ENCODE peak calls at places on chromosomes 1 and 21, in four cellular contexts. One of them, this sample, is unnamed.

GRCh38 chr1:165075725-165076370 is 280.7 kb downstream of the LMX1A start:
- DNase-seq in fibroblast of mammary gland: peak
- DNase-seq in type B pancreatic cell: no peak
- DNase-seq in HEK293T: peak
- DNase-seq in this sample: peak

GRCh38 chr1:198523183-198523942 is 17.1 kb downstream of the ATP6V1G3 start:
- DNase-seq in fibroblast of mammary gland: no peak
- DNase-seq in type B pancreatic cell: no peak
- DNase-seq in HEK293T: no peak
- DNase-seq in this sample: no peak

GRCh38 chr1:178649582-178650350 is 75.3 kb upstream of the RALGPS2 start:
- DNase-seq in fibroblast of mammary gland: no peak
- DNase-seq in type B pancreatic cell: no peak
- DNase-seq in HEK293T: no peak
- DNase-seq in this sample: no peak

GRCh38 chr1:206944703-206945102 is 1.6 kb downstream of the PIGR start:
- DNase-seq in fibroblast of mammary gland: no peak
- DNase-seq in type B pancreatic cell: no peak
- DNase-seq in HEK293T: no peak
- DNase-seq in this sample: no peak

GRCh38 chr1:43774359-43774758 is 67.0 kb downstream of the ST3GAL3 start:
- DNase-seq in fibroblast of mammary gland: peak
- DNase-seq in type B pancreatic cell: no peak
- DNase-seq in HEK293T: no peak
- DNase-seq in this sample: peak

GRCh38 chr1:192485692-192486436 is 89.7 kb upstream of the RGS1 start:
- DNase-seq in fibroblast of mammary gland: peak
- DNase-seq in type B pancreatic cell: no peak
- DNase-seq in HEK293T: no peak
- DNase-seq in this sample: peak

GRCh38 chr1:161676958-161677689 is 14.2 kb downstream of the FCGR2B start:
- DNase-seq in fibroblast of mammary gland: no peak
- DNase-seq in type B pancreatic cell: no peak
- DNase-seq in HEK293T: peak
- DNase-seq in this sample: no peak

GRCh38 chr1:108831225-108831624 is 25.7 kb downstream of the AKNAD1 start:
- DNase-seq in fibroblast of mammary gland: peak
- DNase-seq in type B pancreatic cell: no peak
- DNase-seq in HEK293T: no peak
- DNase-seq in this sample: peak

GRCh38 chr1:88650676-88651418 is 33.2 kb upstream of the PKN2 start:
- DNase-seq in fibroblast of mammary gland: peak
- DNase-seq in type B pancreatic cell: no peak
- DNase-seq in HEK293T: no peak
- DNase-seq in this sample: peak

GRCh38 chr1:86942034-86942433 is 27.6 kb downstream of the HS2ST1 start:
- DNase-seq in fibroblast of mammary gland: no peak
- DNase-seq in type B pancreatic cell: no peak
- DNase-seq in HEK293T: no peak
- DNase-seq in this sample: no peak

GRCh38 chr1:187718527-187718926 is 889.8 kb downstream of the PLA2G4A start:
- DNase-seq in fibroblast of mammary gland: no peak
- DNase-seq in type B pancreatic cell: no peak
- DNase-seq in HEK293T: no peak
- DNase-seq in this sample: no peak

GRCh38 chr1:85604598-85604997 is 24.0 kb downstream of the CCN1 start:
- DNase-seq in fibroblast of mammary gland: no peak
- DNase-seq in type B pancreatic cell: no peak
- DNase-seq in HEK293T: no peak
- DNase-seq in this sample: no peak

GRCh38 chr1:220700591-220701179 is 10.5 kb downstream of the C1orf115 start:
- DNase-seq in fibroblast of mammary gland: no peak
- DNase-seq in type B pancreatic cell: no peak
- DNase-seq in HEK293T: no peak
- DNase-seq in this sample: no peak

GRCh38 chr1:115275216-115275615 is 62.8 kb downstream of the NGF start:
- DNase-seq in fibroblast of mammary gland: peak
- DNase-seq in type B pancreatic cell: no peak
- DNase-seq in HEK293T: peak
- DNase-seq in this sample: no peak

GRCh38 chr1:228804640-228805413 is 69.5 kb downstream of the RHOU start:
- DNase-seq in fibroblast of mammary gland: no peak
- DNase-seq in type B pancreatic cell: no peak
- DNase-seq in HEK293T: no peak
- DNase-seq in this sample: no peak

GRCh38 chr1:228295981-228296380 is 88.1 kb downstream of the OBSCN start:
- DNase-seq in fibroblast of mammary gland: no peak
- DNase-seq in type B pancreatic cell: no peak
- DNase-seq in HEK293T: no peak
- DNase-seq in this sample: no peak

GRCh38 chr1:73065585-73065984 is 783.2 kb upstream of the NEGR1 start:
- DNase-seq in fibroblast of mammary gland: no peak
- DNase-seq in type B pancreatic cell: no peak
- DNase-seq in HEK293T: no peak
- DNase-seq in this sample: no peak

GRCh38 chr1:32068891-32069590 is 3.7 kb upstream of the TMEM39B start:
- DNase-seq in fibroblast of mammary gland: peak
- DNase-seq in type B pancreatic cell: no peak
- DNase-seq in HEK293T: no peak
- DNase-seq in this sample: peak

GRCh38 chr21:20266369-20266710 is 731.9 kb upstream of the NCAM2 start:
- DNase-seq in fibroblast of mammary gland: no peak
- DNase-seq in type B pancreatic cell: no peak
- DNase-seq in HEK293T: no peak
- DNase-seq in this sample: no peak

GRCh38 chr1:175969236-175969635 is 225.8 kb upstream of the TNR start:
- DNase-seq in fibroblast of mammary gland: no peak
- DNase-seq in type B pancreatic cell: no peak
- DNase-seq in HEK293T: no peak
- DNase-seq in this sample: no peak

GRCh38 chr1:41739061-41739955 is 179.4 kb downstream of the HIVEP3 start:
- DNase-seq in fibroblast of mammary gland: peak
- DNase-seq in type B pancreatic cell: no peak
- DNase-seq in HEK293T: no peak
- DNase-seq in this sample: peak

GRCh38 chr1:22874785-22875184 is 97.9 kb downstream of the LACTBL1 start:
- DNase-seq in fibroblast of mammary gland: no peak
- DNase-seq in type B pancreatic cell: no peak
- DNase-seq in HEK293T: no peak
- DNase-seq in this sample: no peak

GRCh38 chr1:167922023-167922422 is 8.1 kb upstream of the ADCY10 start:
- DNase-seq in fibroblast of mammary gland: peak
- DNase-seq in type B pancreatic cell: no peak
- DNase-seq in HEK293T: no peak
- DNase-seq in this sample: peak

GRCh38 chr1:26555550-26555981 is 26.0 kb downstream of the RPS6KA1 start:
- DNase-seq in fibroblast of mammary gland: peak
- DNase-seq in type B pancreatic cell: no peak
- DNase-seq in HEK293T: no peak
- DNase-seq in this sample: no peak

GRCh38 chr1:51088474-51088873 is 13.6 kb upstream of the C1orf185 start:
- DNase-seq in fibroblast of mammary gland: peak
- DNase-seq in type B pancreatic cell: no peak
- DNase-seq in HEK293T: no peak
- DNase-seq in this sample: peak

GRCh38 chr1:248704556-248704955 is 2.0 kb upstream of the OR14I1 start:
- DNase-seq in fibroblast of mammary gland: no peak
- DNase-seq in type B pancreatic cell: no peak
- DNase-seq in HEK293T: no peak
- DNase-seq in this sample: no peak

GRCh38 chr1:65020774-65021173 is 54.4 kb upstream of the JAK1 start:
- DNase-seq in fibroblast of mammary gland: peak
- DNase-seq in type B pancreatic cell: no peak
- DNase-seq in HEK293T: no peak
- DNase-seq in this sample: no peak

GRCh38 chr21:36419241-36419640 is 34.0 kb downstream of the CHAF1B start:
- DNase-seq in fibroblast of mammary gland: no peak
- DNase-seq in type B pancreatic cell: no peak
- DNase-seq in HEK293T: no peak
- DNase-seq in this sample: no peak

GRCh38 chr1:43549921-43550597 is 19.4 kb downstream of the PTPRF start:
- DNase-seq in fibroblast of mammary gland: no peak
- DNase-seq in type B pancreatic cell: peak
- DNase-seq in HEK293T: no peak
- DNase-seq in this sample: no peak

GRCh38 chr1:33146038-33146437 is 35.8 kb downstream of the TRIM62 start:
- DNase-seq in fibroblast of mammary gland: no peak
- DNase-seq in type B pancreatic cell: no peak
- DNase-seq in HEK293T: no peak
- DNase-seq in this sample: no peak

GRCh38 chr21:46307625-46308024 is 16.0 kb downstream of the C21orf58 start:
- DNase-seq in fibroblast of mammary gland: peak
- DNase-seq in type B pancreatic cell: no peak
- DNase-seq in HEK293T: no peak
- DNase-seq in this sample: peak

GRCh38 chr1:159066108-159066507 is 10.5 kb downstream of the AIM2 start:
- DNase-seq in fibroblast of mammary gland: no peak
- DNase-seq in type B pancreatic cell: no peak
- DNase-seq in HEK293T: no peak
- DNase-seq in this sample: no peak

GRCh38 chr1:12435639-12436344 is 182.2 kb downstream of the DHRS3 start:
- DNase-seq in fibroblast of mammary gland: peak
- DNase-seq in type B pancreatic cell: no peak
- DNase-seq in HEK293T: no peak
- DNase-seq in this sample: peak

GRCh38 chr1:18344755-18345154 is 136.0 kb upstream of the KLHDC7A start:
- DNase-seq in fibroblast of mammary gland: no peak
- DNase-seq in type B pancreatic cell: no peak
- DNase-seq in HEK293T: peak
- DNase-seq in this sample: no peak

GRCh38 chr1:235079443-235079967 is 49.1 kb downstream of the TOMM20 start:
- DNase-seq in fibroblast of mammary gland: peak
- DNase-seq in type B pancreatic cell: no peak
- DNase-seq in HEK293T: no peak
- DNase-seq in this sample: no peak